ENCODE peak calls at places on chromosomes 16 and 17, in five cellular contexts. B is SK-N-SH, Y is A549, O is K562, G is Panc1. J is an unnamed sample.

GRCh38 chr16:19001788-19002187 is 18.1 kb downstream of the TMC7 start:
- DNase-seq in Y (no peak), O (no peak), B (no peak), G (no peak), J (no peak)

GRCh38 chr16:1098266-1098991 is 2.4 kb upstream of the C1QTNF8 start:
- DNase-seq in B (no peak), Y (no peak), O (no peak), G (no peak), J (no peak)

GRCh38 chr16:49652441-49653175 is 203.3 kb downstream of the ZNF423 start:
- DNase-seq in O (no peak), Y (no peak), G (no peak), B (no peak), J (no peak)

GRCh38 chr16:14063618-14064581 is 7.2 kb upstream of the MRTFB start:
- DNase-seq in B (no peak), G (no peak), O (no peak), Y (no peak), J (no peak)

GRCh38 chr16:52729731-52730130 is 182.8 kb upstream of the TOX3 start:
- DNase-seq in B (no peak), Y (no peak), O (no peak), G (no peak), J (no peak)

GRCh38 chr17:72110231-72110952 is 10.4 kb upstream of the SOX9 start:
- DNase-seq in G (no peak), O (no peak), B (no peak), Y (no peak), J (no peak)

GRCh38 chr16:1964046-1964505 is 550 bp downstream of the RPS2 start:
- DNase-seq in B (no peak), O (peak; percentile 43), Y (no peak), G (no peak), J (peak; percentile 48)

GRCh38 chr16:75624921-75625334 is 1.8 kb upstream of the ADAT1 start:
- DNase-seq in G (no peak), Y (peak; percentile 13), B (no peak), O (peak; percentile 61), J (no peak)

GRCh38 chr16:13863075-13863765 is 56.7 kb upstream of the ERCC4 start:
- DNase-seq in Y (no peak), O (no peak), G (no peak), B (no peak), J (no peak)

GRCh38 chr17:47267354-47267828 is 13.8 kb downstream of the ITGB3 start:
- DNase-seq in B (no peak), Y (no peak), O (no peak), G (no peak), J (no peak)

GRCh38 chr16:76222087-76222486 is 55.1 kb upstream of the CNTNAP4 start:
- DNase-seq in Y (no peak), B (no peak), O (no peak), G (no peak), J (no peak)

GRCh38 chr16:57276596-57276995 is 7.9 kb downstream of the PLLP start:
- DNase-seq in G (no peak), O (no peak), B (no peak), Y (no peak), J (peak; percentile 16)

GRCh38 chr17:30254150-30254549 is 18.7 kb upstream of the SLC6A4 start:
- DNase-seq in Y (no peak), O (no peak), G (no peak), B (no peak), J (no peak)

GRCh38 chr16:81618661-81619060 is 160.4 kb upstream of the PLCG2 start:
- DNase-seq in Y (no peak), G (no peak), O (no peak), B (no peak), J (no peak)

GRCh38 chr17:8681175-8681949 is 50.8 kb upstream of the MYH10 start:
- DNase-seq in O (no peak), B (peak; percentile 84), Y (no peak), G (no peak), J (no peak)

GRCh38 chr16:11224894-11225676 is 30.9 kb downstream of the SOCS1 start:
- DNase-seq in O (no peak), G (no peak), B (no peak), Y (no peak), J (no peak)

GRCh38 chr16:73949574-73950348 is 346.9 kb upstream of the PSMD7 start:
- DNase-seq in Y (no peak), B (no peak), O (no peak), G (no peak), J (no peak)

GRCh38 chr16:57023541-57024249 is 34.3 kb downstream of the NLRC5 start:
- DNase-seq in G (no peak), O (no peak), Y (no peak), B (no peak), J (no peak)

GRCh38 chr16:52549011-52549692 is 2.2 kb upstream of the TOX3 start:
- DNase-seq in B (no peak), Y (no peak), O (no peak), G (no peak), J (no peak)

DNA sequence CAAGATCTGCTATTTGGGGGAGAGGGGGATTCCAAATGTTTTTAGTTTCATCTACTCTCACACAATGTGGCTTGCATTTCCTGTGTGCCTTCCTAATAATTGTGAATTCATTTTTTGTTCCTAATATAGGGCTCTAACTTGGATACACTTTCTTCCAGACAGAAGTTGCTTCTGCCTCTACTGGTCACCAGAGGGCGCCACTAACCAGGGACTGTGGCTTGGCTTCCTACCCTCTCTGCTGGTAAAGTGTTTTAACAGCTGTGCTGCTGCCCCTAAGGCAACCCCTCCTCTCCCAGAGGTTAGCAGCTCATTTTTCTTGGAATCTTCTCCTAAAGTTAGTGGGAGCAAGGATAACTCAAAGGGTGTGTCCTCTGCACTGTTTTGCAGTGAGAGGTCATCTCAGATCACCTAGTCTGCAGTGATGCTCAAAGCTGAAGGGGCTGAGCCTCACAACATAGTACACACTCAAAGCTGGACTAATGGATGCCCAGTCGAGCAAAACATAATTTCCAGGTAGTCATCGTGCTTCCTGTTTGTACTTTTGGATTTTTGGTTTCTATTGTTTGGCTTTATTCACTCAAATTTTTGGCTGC is 5.0 kb upstream of the PRSS54 start:
- DNase-seq in B (no peak), Y (no peak), G (no peak), O (peak; percentile 41), J (peak; percentile 20)
- TF ChIP-seq REST in B (no peak), Y (no peak), G (no peak), O (no peak), J (no peak)

GRCh38 chr17:330993-331701 is 21.5 kb downstream of the RPH3AL start:
- DNase-seq in G (no peak), B (no peak), Y (no peak), O (no peak), J (no peak)
- TF ChIP-seq REST in G (no peak), B (no peak), Y (no peak), O (no peak), J (no peak)

DNA sequence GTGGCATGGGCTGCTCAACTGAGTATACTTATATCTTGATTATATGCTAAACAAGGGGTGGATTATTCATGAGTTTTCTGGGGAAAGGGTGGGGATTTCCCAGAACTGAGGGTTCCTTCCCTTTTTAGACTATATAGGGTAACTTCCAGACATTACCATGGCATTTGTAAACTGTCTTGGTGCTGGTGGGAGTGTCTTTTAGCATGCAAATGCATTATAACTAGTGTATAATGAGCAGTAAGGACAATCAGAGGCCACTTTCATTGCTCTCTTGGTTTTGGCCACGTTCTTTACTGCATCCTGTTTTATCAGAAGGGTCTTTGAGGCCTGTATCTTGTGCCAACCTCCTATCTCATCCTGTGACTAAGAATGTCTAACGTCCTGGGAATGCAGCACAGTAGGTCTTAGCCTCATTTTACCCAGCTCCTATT is 12.0 kb downstream of the PRR11 start:
- DNase-seq in B (no peak), O (no peak), Y (no peak), G (no peak), J (no peak)
- TF ChIP-seq REST in B (no peak), O (no peak), Y (no peak), G (no peak), J (no peak)

DNA sequence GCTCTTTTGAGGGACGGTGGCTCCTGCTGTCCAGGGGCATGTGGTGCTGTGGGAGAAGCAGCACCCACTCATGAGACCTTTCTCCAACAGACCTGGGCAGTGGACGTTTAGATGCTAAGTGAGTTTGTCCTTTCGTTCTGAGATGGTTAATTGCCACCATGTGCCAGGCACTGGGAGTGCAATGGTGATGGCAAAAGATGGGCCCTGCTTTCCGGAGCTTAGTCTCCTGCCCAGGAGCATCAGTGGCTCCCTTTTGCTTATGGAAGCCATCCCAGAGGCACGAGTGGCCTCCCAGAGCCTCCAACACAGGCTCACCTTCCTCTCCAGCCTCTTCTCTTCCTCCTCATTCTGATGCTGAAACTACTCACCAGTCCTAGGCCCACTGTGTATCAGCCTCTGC is 28.4 kb downstream of the CASKIN2 start:
- DNase-seq in O (no peak), G (no peak), Y (no peak), B (no peak), J (no peak)
- TF ChIP-seq REST in O (no peak), G (no peak), Y (no peak), B (no peak), J (no peak)

DNA sequence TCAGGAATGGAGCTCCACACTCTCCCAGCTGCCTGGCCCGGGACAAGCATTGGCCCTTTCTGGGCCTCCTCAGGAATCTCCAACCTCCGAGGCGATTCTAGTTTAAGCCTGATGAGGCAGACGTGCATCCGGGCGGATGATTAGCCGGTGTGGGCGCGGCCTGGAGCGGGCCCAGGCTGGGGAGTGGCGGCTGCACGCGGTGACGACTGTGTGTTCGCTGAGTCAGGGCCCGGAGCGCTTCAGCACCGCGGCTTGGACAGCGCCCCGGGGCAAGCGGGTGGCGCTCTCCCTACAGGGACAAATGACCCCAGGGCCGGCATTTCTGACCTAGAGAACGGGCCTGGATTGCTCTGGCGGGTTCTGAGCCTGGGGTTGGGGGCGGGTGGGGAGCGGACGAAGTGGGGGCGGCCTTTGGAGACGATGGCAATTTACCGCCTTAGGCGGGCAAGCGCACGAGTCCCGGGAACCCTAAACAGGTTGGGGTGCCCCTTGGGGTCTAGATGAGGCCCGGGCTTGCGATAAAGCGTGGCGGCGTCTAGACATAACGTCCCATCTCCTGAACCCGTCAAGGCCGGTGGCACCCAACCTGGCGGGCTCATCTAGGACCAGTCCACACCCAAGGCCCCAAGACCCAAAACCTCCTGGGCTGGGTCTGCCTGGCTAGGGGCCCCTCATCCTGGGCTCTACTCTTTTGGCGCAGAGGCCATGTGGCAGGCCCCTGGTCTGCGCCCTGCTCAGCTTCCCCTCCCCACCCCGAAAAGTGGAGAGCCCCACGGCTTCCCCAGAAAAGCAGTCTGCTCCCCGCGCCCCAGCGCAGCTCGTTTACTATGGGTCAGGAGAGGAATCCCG is 22.3 kb upstream of the ZNHIT3 start:
- DNase-seq in O (peak; percentile 95), G (no peak), B (no peak), Y (peak; percentile 74), J (peak; percentile 54)
- TF ChIP-seq REST in O (peak; percentile 99), G (peak; percentile 91), B (peak; percentile 95), Y (peak; percentile 94), J (peak; percentile 97)

GRCh38 chr17:3474212-3474611 is 1.6 kb upstream of the ASPA start:
- DNase-seq in Y (peak; percentile 29), B (no peak), G (no peak), O (no peak), J (no peak)
- TF ChIP-seq REST in Y (no peak), B (no peak), G (no peak), O (no peak), J (no peak)